ENCODE peak calls at places on chromosome X, in nine cellular contexts. One of them, this sample, is unnamed.

GRCh38 chrX:28205905-28206304 is 224.7 kb upstream of the DCAF8L1 start:
- DNase-seq in kidney epithelial cell: no peak
- DNase-seq in neural crest cell: no peak
- DNase-seq in foreskin fibroblast: no peak
- DNase-seq in ascending aorta: no peak
- DNase-seq in Peyer's patch: no peak
- DNase-seq in tibial nerve: no peak
- DNase-seq in cardiac fibroblast: no peak
- DNase-seq in fibroblast of lung: no peak
- DNase-seq in this sample: no peak

GRCh38 chrX:123731258-123731986 is 1.4 kb downstream of the THOC2 start:
- DNase-seq in kidney epithelial cell: no peak
- DNase-seq in neural crest cell: no peak
- DNase-seq in foreskin fibroblast: peak
- DNase-seq in ascending aorta: no peak
- DNase-seq in Peyer's patch: no peak
- DNase-seq in tibial nerve: no peak
- DNase-seq in cardiac fibroblast: peak
- DNase-seq in fibroblast of lung: peak
- DNase-seq in this sample: no peak

GRCh38 chrX:40449396-40449795 is 131.4 kb upstream of the ATP6AP2 start:
- DNase-seq in kidney epithelial cell: no peak
- DNase-seq in neural crest cell: no peak
- DNase-seq in foreskin fibroblast: no peak
- DNase-seq in ascending aorta: no peak
- DNase-seq in Peyer's patch: no peak
- DNase-seq in tibial nerve: no peak
- DNase-seq in cardiac fibroblast: no peak
- DNase-seq in fibroblast of lung: no peak
- DNase-seq in this sample: no peak

GRCh38 chrX:121851033-121851432 is 803.6 kb downstream of the GLUD2 start:
- DNase-seq in kidney epithelial cell: no peak
- DNase-seq in neural crest cell: no peak
- DNase-seq in foreskin fibroblast: peak
- DNase-seq in ascending aorta: no peak
- DNase-seq in Peyer's patch: no peak
- DNase-seq in tibial nerve: no peak
- DNase-seq in cardiac fibroblast: peak
- DNase-seq in fibroblast of lung: peak
- DNase-seq in this sample: no peak

GRCh38 chrX:11480626-11481025 is 185.1 kb downstream of the ARHGAP6 start:
- DNase-seq in kidney epithelial cell: no peak
- DNase-seq in neural crest cell: no peak
- DNase-seq in foreskin fibroblast: no peak
- DNase-seq in ascending aorta: no peak
- DNase-seq in Peyer's patch: no peak
- DNase-seq in tibial nerve: no peak
- DNase-seq in cardiac fibroblast: peak
- DNase-seq in fibroblast of lung: no peak
- DNase-seq in this sample: no peak

GRCh38 chrX:39283239-39283638 is 482.0 kb downstream of the MID1IP1 start:
- DNase-seq in kidney epithelial cell: no peak
- DNase-seq in neural crest cell: no peak
- DNase-seq in foreskin fibroblast: no peak
- DNase-seq in ascending aorta: no peak
- DNase-seq in Peyer's patch: no peak
- DNase-seq in tibial nerve: no peak
- DNase-seq in cardiac fibroblast: no peak
- DNase-seq in fibroblast of lung: no peak
- DNase-seq in this sample: no peak

GRCh38 chrX:19326567-19326966 is 17.2 kb upstream of the PDHA1 start:
- DNase-seq in kidney epithelial cell: no peak
- DNase-seq in neural crest cell: no peak
- DNase-seq in foreskin fibroblast: no peak
- DNase-seq in ascending aorta: no peak
- DNase-seq in Peyer's patch: no peak
- DNase-seq in tibial nerve: no peak
- DNase-seq in cardiac fibroblast: no peak
- DNase-seq in fibroblast of lung: no peak
- DNase-seq in this sample: no peak

GRCh38 chrX:48899078-48899410 is 1.3 kb downstream of the PQBP1 start:
- DNase-seq in kidney epithelial cell: no peak
- DNase-seq in neural crest cell: no peak
- DNase-seq in foreskin fibroblast: no peak
- DNase-seq in ascending aorta: no peak
- DNase-seq in Peyer's patch: no peak
- DNase-seq in tibial nerve: no peak
- DNase-seq in cardiac fibroblast: no peak
- DNase-seq in fibroblast of lung: no peak
- DNase-seq in this sample: no peak

GRCh38 chrX:102845020-102845419 is 92.1 kb upstream of the RAB40AL start:
- DNase-seq in kidney epithelial cell: no peak
- DNase-seq in neural crest cell: no peak
- DNase-seq in foreskin fibroblast: no peak
- DNase-seq in ascending aorta: no peak
- DNase-seq in Peyer's patch: no peak
- DNase-seq in tibial nerve: no peak
- DNase-seq in cardiac fibroblast: no peak
- DNase-seq in fibroblast of lung: no peak
- DNase-seq in this sample: no peak

GRCh38 chrX:102835504-102836146 is 101.4 kb upstream of the RAB40AL start:
- DNase-seq in kidney epithelial cell: no peak
- DNase-seq in neural crest cell: no peak
- DNase-seq in foreskin fibroblast: peak
- DNase-seq in ascending aorta: no peak
- DNase-seq in Peyer's patch: peak
- DNase-seq in tibial nerve: no peak
- DNase-seq in cardiac fibroblast: peak
- DNase-seq in fibroblast of lung: peak
- DNase-seq in this sample: no peak

GRCh38 chrX:102841706-102842003 is 95.4 kb upstream of the RAB40AL start:
- DNase-seq in kidney epithelial cell: no peak
- DNase-seq in neural crest cell: no peak
- DNase-seq in foreskin fibroblast: no peak
- DNase-seq in ascending aorta: no peak
- DNase-seq in Peyer's patch: no peak
- DNase-seq in tibial nerve: no peak
- DNase-seq in cardiac fibroblast: no peak
- DNase-seq in fibroblast of lung: no peak
- DNase-seq in this sample: no peak

GRCh38 chrX:102837843-102838242 is 99.2 kb upstream of the RAB40AL start:
- DNase-seq in kidney epithelial cell: no peak
- DNase-seq in neural crest cell: no peak
- DNase-seq in foreskin fibroblast: peak
- DNase-seq in ascending aorta: no peak
- DNase-seq in Peyer's patch: no peak
- DNase-seq in tibial nerve: no peak
- DNase-seq in cardiac fibroblast: no peak
- DNase-seq in fibroblast of lung: no peak
- DNase-seq in this sample: no peak

DNA sequence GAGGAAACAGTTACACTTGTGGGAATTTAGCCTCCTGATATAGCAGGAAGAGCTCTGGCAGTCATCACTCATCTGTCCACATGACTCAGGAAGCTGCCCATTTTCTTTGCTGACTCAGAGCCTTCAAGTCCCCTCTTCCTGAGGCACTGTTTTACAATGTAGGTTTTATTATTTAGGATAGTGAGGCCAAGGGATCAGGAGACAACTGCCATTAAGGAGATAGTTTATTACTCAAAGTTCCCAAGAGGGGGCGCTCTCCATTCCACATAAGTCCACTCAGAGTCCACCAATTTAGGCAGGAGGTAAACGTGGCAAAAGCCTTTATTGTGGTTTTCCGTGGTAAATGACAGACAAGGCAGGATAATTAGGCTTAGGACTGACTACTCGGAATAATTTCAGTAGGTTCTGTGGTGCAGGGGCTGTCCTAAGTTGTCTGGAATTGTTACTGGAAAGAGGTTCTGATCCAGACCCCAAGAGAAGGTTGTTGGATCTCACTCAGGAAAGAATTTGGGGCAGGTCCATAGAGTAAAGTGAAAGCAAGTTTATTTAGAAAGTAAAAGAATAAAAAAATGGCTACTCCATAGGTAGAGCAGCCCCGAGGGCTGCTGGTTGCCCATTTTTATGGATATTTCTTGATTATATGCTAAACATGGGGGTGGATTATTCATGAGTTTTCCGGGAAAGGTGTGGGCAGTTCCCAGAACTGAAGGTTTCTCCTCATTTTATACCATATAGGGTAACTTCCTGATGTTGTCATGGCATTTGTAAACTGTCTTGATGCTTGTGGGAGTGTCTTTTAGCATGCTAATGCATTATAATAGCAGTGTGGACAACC is 96.0 kb upstream of the RAB40AL start:
- DNase-seq in kidney epithelial cell: no peak
- DNase-seq in neural crest cell: no peak
- DNase-seq in foreskin fibroblast: peak
- DNase-seq in ascending aorta: no peak
- DNase-seq in Peyer's patch: no peak
- DNase-seq in tibial nerve: no peak
- DNase-seq in cardiac fibroblast: peak
- DNase-seq in fibroblast of lung: peak
- DNase-seq in this sample: no peak
- TF ChIP-seq CTCF in kidney epithelial cell: peak
- TF ChIP-seq CTCF in neural crest cell: peak
- TF ChIP-seq CTCF in foreskin fibroblast: no peak
- TF ChIP-seq CTCF in ascending aorta: no peak
- TF ChIP-seq CTCF in Peyer's patch: no peak
- TF ChIP-seq CTCF in tibial nerve: no peak
- TF ChIP-seq CTCF in cardiac fibroblast: peak
- TF ChIP-seq CTCF in fibroblast of lung: peak
- TF ChIP-seq CTCF in this sample: peak

DNA sequence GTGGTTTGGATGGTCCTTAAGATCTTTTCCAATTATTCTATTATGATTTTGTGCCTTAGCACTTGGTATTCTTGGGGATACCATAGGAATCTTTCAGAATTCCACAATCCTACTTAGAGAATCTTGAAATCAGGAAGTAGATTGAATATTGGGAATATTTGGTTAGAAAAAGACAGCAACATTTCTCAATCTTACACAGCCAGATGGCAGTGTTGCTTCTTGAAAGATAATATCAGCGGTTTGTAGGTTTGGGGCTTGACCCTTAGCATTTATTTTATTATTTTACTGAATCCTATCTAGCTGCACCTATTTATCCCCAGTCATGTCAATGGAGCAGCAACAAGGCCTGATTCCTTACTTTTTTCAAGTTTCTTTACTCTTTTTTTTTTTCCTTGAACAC is 28.6 kb downstream of the MAGEB1 start:
- DNase-seq in kidney epithelial cell: no peak
- DNase-seq in neural crest cell: no peak
- DNase-seq in foreskin fibroblast: peak
- DNase-seq in ascending aorta: no peak
- DNase-seq in Peyer's patch: no peak
- DNase-seq in tibial nerve: no peak
- DNase-seq in cardiac fibroblast: peak
- DNase-seq in fibroblast of lung: peak
- DNase-seq in this sample: no peak
- TF ChIP-seq CTCF in kidney epithelial cell: peak
- TF ChIP-seq CTCF in neural crest cell: peak
- TF ChIP-seq CTCF in foreskin fibroblast: no peak
- TF ChIP-seq CTCF in ascending aorta: peak
- TF ChIP-seq CTCF in Peyer's patch: no peak
- TF ChIP-seq CTCF in tibial nerve: peak
- TF ChIP-seq CTCF in cardiac fibroblast: peak
- TF ChIP-seq CTCF in fibroblast of lung: peak
- TF ChIP-seq CTCF in this sample: peak

DNA sequence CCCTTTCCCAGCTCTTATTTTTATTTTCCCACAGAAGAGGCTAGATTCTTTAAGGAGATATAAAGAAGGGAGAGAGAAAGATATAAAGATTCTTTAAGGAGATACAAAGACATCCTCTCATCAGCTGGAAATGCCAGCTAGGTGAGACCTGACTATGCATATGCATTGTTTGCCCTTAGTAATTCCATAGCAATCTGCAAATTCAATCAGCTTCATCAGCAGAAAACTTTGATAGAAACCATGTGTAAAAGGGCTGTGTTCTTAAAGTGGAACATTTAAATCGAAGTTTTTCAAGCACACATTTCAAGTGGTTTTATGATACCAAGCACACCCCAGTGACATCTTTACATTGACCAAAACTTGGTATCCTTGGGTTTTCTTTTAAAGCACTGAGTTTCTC is 24.1 kb downstream of the FHL1 start:
- DNase-seq in kidney epithelial cell: no peak
- DNase-seq in neural crest cell: no peak
- DNase-seq in foreskin fibroblast: peak
- DNase-seq in ascending aorta: no peak
- DNase-seq in Peyer's patch: no peak
- DNase-seq in tibial nerve: no peak
- DNase-seq in cardiac fibroblast: no peak
- DNase-seq in fibroblast of lung: no peak
- DNase-seq in this sample: no peak
- TF ChIP-seq CTCF in kidney epithelial cell: no peak
- TF ChIP-seq CTCF in neural crest cell: no peak
- TF ChIP-seq CTCF in foreskin fibroblast: no peak
- TF ChIP-seq CTCF in ascending aorta: no peak
- TF ChIP-seq CTCF in Peyer's patch: no peak
- TF ChIP-seq CTCF in tibial nerve: no peak
- TF ChIP-seq CTCF in cardiac fibroblast: no peak
- TF ChIP-seq CTCF in fibroblast of lung: no peak
- TF ChIP-seq CTCF in this sample: no peak

GRCh38 chrX:30819080-30819479 is 70.0 kb downstream of the TAB3 start:
- DNase-seq in kidney epithelial cell: no peak
- DNase-seq in neural crest cell: no peak
- DNase-seq in foreskin fibroblast: no peak
- DNase-seq in ascending aorta: no peak
- DNase-seq in Peyer's patch: no peak
- DNase-seq in tibial nerve: no peak
- DNase-seq in cardiac fibroblast: no peak
- DNase-seq in fibroblast of lung: no peak
- DNase-seq in this sample: no peak

GRCh38 chrX:30824275-30824674 is 64.8 kb downstream of the TAB3 start:
- DNase-seq in kidney epithelial cell: no peak
- DNase-seq in neural crest cell: no peak
- DNase-seq in foreskin fibroblast: peak
- DNase-seq in ascending aorta: no peak
- DNase-seq in Peyer's patch: no peak
- DNase-seq in tibial nerve: no peak
- DNase-seq in cardiac fibroblast: no peak
- DNase-seq in fibroblast of lung: no peak
- DNase-seq in this sample: no peak

GRCh38 chrX:30822068-30822671 is 66.9 kb downstream of the TAB3 start:
- DNase-seq in kidney epithelial cell: no peak
- DNase-seq in neural crest cell: no peak
- DNase-seq in foreskin fibroblast: peak
- DNase-seq in ascending aorta: no peak
- DNase-seq in Peyer's patch: no peak
- DNase-seq in tibial nerve: no peak
- DNase-seq in cardiac fibroblast: peak
- DNase-seq in fibroblast of lung: no peak
- DNase-seq in this sample: no peak

GRCh38 chrX:30822719-30823118 is 66.3 kb downstream of the TAB3 start:
- DNase-seq in kidney epithelial cell: no peak
- DNase-seq in neural crest cell: no peak
- DNase-seq in foreskin fibroblast: peak
- DNase-seq in ascending aorta: no peak
- DNase-seq in Peyer's patch: no peak
- DNase-seq in tibial nerve: no peak
- DNase-seq in cardiac fibroblast: no peak
- DNase-seq in fibroblast of lung: peak
- DNase-seq in this sample: no peak

DNA sequence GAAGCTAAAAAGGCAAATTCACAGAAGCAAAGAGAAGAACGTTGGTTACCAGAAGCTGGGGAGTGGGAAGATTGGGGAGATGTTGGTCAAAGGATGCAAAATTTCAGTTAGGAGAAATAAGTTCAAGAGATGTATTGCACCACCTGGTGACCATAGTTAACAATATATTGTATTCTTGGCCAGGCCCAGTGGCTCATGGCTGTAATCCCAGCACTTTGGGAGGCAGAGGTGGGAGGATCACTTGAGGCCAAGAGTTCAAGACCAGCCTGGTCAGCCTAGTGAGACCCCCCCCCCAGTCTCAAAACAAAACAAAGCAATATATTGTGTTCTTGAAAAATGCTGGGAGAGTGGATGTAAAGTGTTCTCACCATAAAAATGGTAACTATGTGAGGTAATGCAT is 67.9 kb downstream of the TAB3 start:
- DNase-seq in kidney epithelial cell: no peak
- DNase-seq in neural crest cell: no peak
- DNase-seq in foreskin fibroblast: peak
- DNase-seq in ascending aorta: no peak
- DNase-seq in Peyer's patch: no peak
- DNase-seq in tibial nerve: no peak
- DNase-seq in cardiac fibroblast: no peak
- DNase-seq in fibroblast of lung: no peak
- DNase-seq in this sample: no peak
- TF ChIP-seq CTCF in kidney epithelial cell: no peak
- TF ChIP-seq CTCF in neural crest cell: no peak
- TF ChIP-seq CTCF in foreskin fibroblast: no peak
- TF ChIP-seq CTCF in ascending aorta: no peak
- TF ChIP-seq CTCF in Peyer's patch: no peak
- TF ChIP-seq CTCF in tibial nerve: no peak
- TF ChIP-seq CTCF in cardiac fibroblast: no peak
- TF ChIP-seq CTCF in fibroblast of lung: no peak
- TF ChIP-seq CTCF in this sample: peak